ENCODE peak calls at places on chromosomes 2 and 18, in ten cellular contexts. R, J, M, H, F, Z, T, E, Y and W are unnamed samples.

GRCh38 chr2:149001496-149001895 is 37.0 kb upstream of the LYPD6B start:
- DNase-seq in R (no peak), E (no peak), M (no peak), F (no peak), Z (no peak), H (no peak), Y (no peak), J (no peak), T (no peak), W (no peak)

GRCh38 chr18:72375628-72376027 is 168.5 kb downstream of the CBLN2 start:
- DNase-seq in T (no peak), Y (no peak), J (peak), Z (no peak), F (no peak), M (no peak), H (no peak), E (no peak), R (no peak), W (no peak)

GRCh38 chr2:76599732-76600368 is 889.1 kb upstream of the GCFC2 start:
- DNase-seq in E (peak), Y (peak), M (no peak), Z (peak), R (peak), H (peak), F (no peak), T (peak), J (peak), W (peak)

GRCh38 chr2:20027715-20028434 is 15.4 kb upstream of the MATN3 start:
- DNase-seq in F (no peak), H (no peak), M (no peak), Z (no peak), J (no peak), Y (no peak), T (no peak), E (no peak), R (no peak), W (no peak)

GRCh38 chr2:235283246-235283645 is 210.6 kb upstream of the AGAP1 start:
- DNase-seq in Z (no peak), T (no peak), M (no peak), R (no peak), J (no peak), Y (no peak), F (no peak), H (no peak), E (no peak), W (no peak)

GRCh38 chr2:170248574-170249393 is 70.8 kb downstream of the MYO3B start:
- DNase-seq in H (no peak), E (no peak), T (no peak), F (no peak), Y (no peak), J (no peak), Z (no peak), M (no peak), R (peak), W (peak)

GRCh38 chr2:174965992-174966789 is 39.0 kb downstream of the CHN1 start:
- DNase-seq in Z (no peak), T (no peak), E (no peak), Y (no peak), F (no peak), J (no peak), R (no peak), H (no peak), M (no peak), W (no peak)

GRCh38 chr2:177031435-177032222 is 181.0 kb upstream of the HNRNPA3 start:
- DNase-seq in T (no peak), F (no peak), Z (no peak), H (no peak), R (no peak), Y (no peak), J (no peak), M (no peak), E (no peak), W (no peak)

GRCh38 chr2:196431957-196432356 is 207.6 kb upstream of the CCDC150 start:
- DNase-seq in H (no peak), E (no peak), F (no peak), Z (no peak), Y (no peak), M (no peak), R (peak), T (no peak), J (no peak), W (no peak)

GRCh38 chr2:129877289-129877741 is 102.2 kb upstream of the RAB6C start:
- DNase-seq in M (peak), H (peak), F (peak), Z (peak), T (peak), R (peak), J (peak), Y (peak), E (peak), W (peak)
- TF ChIP-seq POLR2A in M (no peak), H (no peak), F (no peak), Z (no peak), T (no peak), R (no peak), J (no peak), Y (peak), E (no peak), W (no peak)

GRCh38 chr2:241559489-241560180 is 1.1 kb downstream of the BOK start:
- DNase-seq in J (no peak), Y (peak), E (no peak), M (no peak), T (no peak), R (peak), H (no peak), F (no peak), Z (peak), W (peak)

GRCh38 chr2:241556734-241557133 is 1.8 kb upstream of the BOK start:
- DNase-seq in H (no peak), R (no peak), F (no peak), T (no peak), Y (no peak), Z (no peak), E (no peak), M (no peak), J (no peak), W (no peak)

GRCh38 chr2:241560181-241560882 is 1.8 kb downstream of the BOK start:
- DNase-seq in J (no peak), E (no peak), Z (no peak), H (no peak), Y (peak), T (no peak), F (no peak), R (no peak), M (no peak), W (no peak)

GRCh38 chr2:241560883-241561474 is 2.4 kb downstream of the BOK start:
- DNase-seq in H (no peak), T (no peak), Z (no peak), E (no peak), R (no peak), F (no peak), J (no peak), Y (peak), M (no peak), W (no peak)

GRCh38 chr2:241558532-241559488 is at the start of gene BOK:
- DNase-seq in F (no peak), Z (peak), J (peak), M (no peak), T (peak), Y (peak), E (no peak), H (no peak), R (peak), W (peak)
- TF ChIP-seq POLR2A in F (no peak), Z (no peak), J (no peak), M (no peak), T (no peak), Y (no peak), E (no peak), H (no peak), R (no peak), W (no peak)

GRCh38 chr2:223613017-223613950 is 11.1 kb upstream of the SCG2 start:
- DNase-seq in J (peak), R (peak), E (no peak), T (peak), Z (peak), M (no peak), H (no peak), F (peak), Y (peak), W (no peak)
- TF ChIP-seq POLR2A in J (peak), R (no peak), E (no peak), T (no peak), Z (no peak), M (no peak), H (no peak), F (no peak), Y (peak), W (no peak)

DNA sequence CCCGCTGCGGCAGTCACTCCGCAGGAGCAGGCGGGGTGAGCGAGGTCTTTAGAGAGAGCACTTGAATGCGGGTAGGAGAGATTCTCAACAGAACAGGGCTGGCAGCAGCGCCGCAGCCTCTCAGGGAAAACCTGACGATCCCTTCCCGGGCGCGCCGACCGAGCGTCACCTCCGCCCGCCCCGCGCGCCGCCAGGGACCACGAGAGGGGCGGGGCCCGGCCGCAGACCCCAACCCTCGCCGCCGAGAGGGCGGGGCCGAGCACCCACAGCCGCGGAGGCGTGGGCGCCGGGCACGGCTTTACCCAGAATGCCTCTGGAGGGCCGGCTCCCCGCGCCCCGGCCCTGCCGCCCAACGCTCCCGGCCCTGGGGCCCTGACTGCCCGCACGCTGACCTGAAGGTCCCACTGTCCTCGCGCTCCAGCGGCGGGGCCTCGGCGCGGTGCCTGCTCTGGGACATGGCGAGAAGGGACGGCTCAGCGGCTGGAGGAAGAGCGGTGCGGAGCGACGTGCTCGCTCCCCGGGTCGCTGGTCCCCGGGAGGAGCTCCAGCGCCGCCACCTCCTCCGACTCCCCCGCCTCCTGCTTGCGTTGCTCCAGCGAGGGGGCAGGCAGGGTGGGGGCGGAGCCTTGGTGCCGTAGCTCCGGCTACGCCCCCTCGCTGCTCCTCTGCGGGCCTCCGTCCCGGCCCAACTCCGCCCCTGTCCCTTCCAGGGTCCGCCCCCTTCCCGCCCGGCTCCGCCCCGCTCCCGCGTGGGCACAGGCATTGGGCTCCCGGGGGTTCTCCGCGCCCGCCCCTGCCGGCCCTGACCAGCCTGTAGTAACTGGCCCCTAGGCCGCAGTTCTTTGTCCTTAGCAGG is at the start of the genes PJVK and PRKRA:
- DNase-seq in M (peak), Z (peak), T (peak), F (peak), H (peak), R (peak), E (peak), J (peak), Y (peak), W (peak)
- TF ChIP-seq POLR2A in M (no peak), Z (peak), T (peak), F (peak), H (peak), R (peak), E (peak), J (peak), Y (peak), W (peak)

GRCh38 chr18:24270937-24271380 is 126.7 kb downstream of the OSBPL1A start:
- DNase-seq in Z (no peak), J (peak), Y (no peak), T (no peak), R (no peak), E (no peak), F (no peak), H (no peak), M (no peak), W (no peak)

GRCh38 chr18:24270358-24270936 is 127.2 kb downstream of the OSBPL1A start:
- DNase-seq in J (no peak), F (no peak), Z (no peak), T (no peak), R (no peak), E (no peak), H (no peak), Y (no peak), M (no peak), W (no peak)

GRCh38 chr18:24273596-24273995 is 124.0 kb downstream of the OSBPL1A start:
- DNase-seq in Y (no peak), E (no peak), F (no peak), H (no peak), R (no peak), M (no peak), J (peak), T (no peak), Z (peak), W (no peak)

GRCh38 chr18:24268784-24269550 is 128.7 kb downstream of the OSBPL1A start:
- DNase-seq in F (no peak), E (no peak), H (no peak), R (no peak), M (no peak), J (no peak), T (no peak), Y (no peak), Z (peak), W (no peak)

DNA sequence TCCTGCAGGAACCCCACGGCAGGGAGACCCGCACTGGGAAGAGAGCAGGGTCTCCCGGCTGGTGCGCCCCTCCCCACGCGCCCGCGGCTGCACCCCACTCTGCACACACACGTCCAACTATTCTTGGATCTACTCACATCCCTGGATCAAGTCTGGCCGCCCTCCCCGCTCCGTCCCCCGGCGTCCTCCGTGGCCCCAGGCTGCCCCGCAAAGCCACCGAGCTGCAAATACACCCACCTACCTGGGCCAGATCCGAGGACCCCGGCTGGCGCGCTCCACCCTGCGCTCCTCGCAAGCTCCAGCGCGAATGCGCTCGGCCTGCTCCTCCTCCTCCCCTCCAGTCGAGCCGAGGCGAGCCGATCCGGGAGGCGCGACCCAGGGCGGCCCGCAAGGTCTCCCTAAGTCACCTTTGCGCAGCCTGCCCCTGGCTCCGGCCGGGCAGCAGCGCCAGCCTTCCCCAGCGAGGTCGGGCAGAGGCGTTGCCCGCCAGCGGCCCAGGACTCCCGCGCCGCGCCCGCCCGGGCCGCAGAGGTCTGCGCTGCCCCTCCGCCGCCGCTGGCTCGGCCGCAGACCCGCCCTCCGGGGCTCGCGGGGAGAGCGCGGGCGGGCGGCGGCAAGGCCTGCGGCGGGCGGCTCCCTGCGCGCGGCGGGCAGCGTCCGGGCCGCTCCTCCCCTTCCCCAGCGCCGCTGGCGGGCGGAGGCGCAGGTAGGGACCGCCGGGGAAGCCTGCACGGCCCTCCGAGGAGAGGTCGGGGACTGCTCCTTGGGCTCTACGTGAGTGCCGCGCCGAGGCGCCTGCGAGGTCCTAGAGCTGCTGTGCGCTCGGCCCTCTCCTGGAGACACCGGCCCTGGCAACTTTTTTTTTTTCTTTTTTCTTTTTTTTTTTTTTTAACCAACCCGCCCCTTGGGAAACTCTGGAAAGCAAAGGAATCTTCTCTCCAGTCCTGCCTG is 126.0 kb downstream of the OSBPL1A start:
- DNase-seq in T (peak), M (no peak), E (peak), J (peak), H (no peak), F (peak), Z (peak), R (no peak), Y (peak), W (peak)
- TF ChIP-seq POLR2A in T (peak), M (no peak), E (no peak), J (peak), H (no peak), F (no peak), Z (peak), R (no peak), Y (no peak), W (no peak)

DNA sequence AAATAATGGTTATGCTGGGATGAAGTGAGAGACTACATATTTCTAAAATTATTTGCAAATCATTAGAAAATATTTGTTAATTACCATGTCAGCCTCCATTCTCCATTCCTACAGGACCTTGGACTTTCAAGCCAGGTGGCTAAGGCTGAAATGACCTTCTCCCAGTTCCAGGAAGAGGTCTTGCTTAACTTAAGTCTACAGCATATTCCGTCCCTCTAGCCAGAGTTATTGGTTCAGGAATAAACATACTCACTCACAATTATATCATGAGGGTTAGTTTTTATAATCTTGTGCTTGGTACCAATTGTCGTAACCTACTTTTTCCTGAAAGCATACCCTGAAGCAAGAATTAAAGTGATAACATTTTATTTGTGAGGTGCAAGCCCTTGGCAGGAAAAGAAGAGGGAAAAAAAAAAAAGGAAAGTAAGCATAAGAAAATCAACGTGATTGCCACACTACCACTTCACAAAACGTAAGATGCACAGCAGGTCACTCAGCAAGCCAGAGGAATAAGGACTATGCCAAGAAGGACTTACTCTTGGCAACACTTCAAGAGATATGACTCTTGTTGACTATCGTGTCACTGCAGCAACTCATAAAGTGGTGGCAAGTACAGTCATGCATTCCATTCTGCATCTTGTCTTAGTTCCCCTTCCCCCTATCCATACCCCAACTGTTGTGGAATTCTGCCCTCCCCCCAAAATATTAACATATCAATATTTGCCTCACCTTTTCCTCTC is 479.1 kb downstream of the MBD2 start:
- DNase-seq in E (no peak), F (no peak), Z (no peak), T (no peak), Y (no peak), R (no peak), M (no peak), H (no peak), J (no peak), W (no peak)
- TF ChIP-seq POLR2A in E (no peak), F (no peak), Z (no peak), T (no peak), Y (no peak), R (no peak), M (no peak), H (no peak), J (no peak), W (no peak)